ENCODE peak calls at places on chromosome 3, in ten cellular contexts. One of them, this sample, is unnamed.

GRCh38 chr3:107594870-107595269 is 72.1 kb downstream of the BBX start:
- DNase-seq in anterior cingulate cortex: no peak
- DNase-seq in B cell: no peak
- DNase-seq in progenitor cell of endocrine pancreas: no peak
- DNase-seq in SIG-M5: no peak
- DNase-seq in NCI-H2029 treated with DMSO at 0.1 percent for 48 hours: no peak
- DNase-seq in activated T-cell treated with anti-CD3 and anti-CD28 coated beads, Interleukin-2, amount 50 U/mL, for 48 hours: no peak
- DNase-seq in activated naive CD4-positive, alpha-beta T cell treated with anti-CD3 and anti-CD28 coated beads for 36 hours: no peak
- DNase-seq in kidney glomerular epithelial cell: no peak
- DNase-seq in NCI-H526: no peak
- DNase-seq in this sample: no peak

GRCh38 chr3:156551261-156551660 is 3.7 kb downstream of the SSR3 start:
- DNase-seq in SIG-M5: no peak
- DNase-seq in NCI-H526: no peak
- DNase-seq in kidney glomerular epithelial cell: no peak
- DNase-seq in B cell: no peak
- DNase-seq in activated T-cell treated with anti-CD3 and anti-CD28 coated beads, Interleukin-2, amount 50 U/mL, for 48 hours: no peak
- DNase-seq in activated naive CD4-positive, alpha-beta T cell treated with anti-CD3 and anti-CD28 coated beads for 36 hours: no peak
- DNase-seq in NCI-H2029 treated with DMSO at 0.1 percent for 48 hours: no peak
- DNase-seq in anterior cingulate cortex: no peak
- DNase-seq in progenitor cell of endocrine pancreas: no peak
- DNase-seq in this sample: no peak

GRCh38 chr3:73341272-73341671 is 279.8 kb downstream of the EBLN2 start:
- DNase-seq in progenitor cell of endocrine pancreas: no peak
- DNase-seq in NCI-H526: no peak
- DNase-seq in NCI-H2029 treated with DMSO at 0.1 percent for 48 hours: no peak
- DNase-seq in anterior cingulate cortex: no peak
- DNase-seq in activated T-cell treated with anti-CD3 and anti-CD28 coated beads, Interleukin-2, amount 50 U/mL, for 48 hours: no peak
- DNase-seq in kidney glomerular epithelial cell: no peak
- DNase-seq in B cell: no peak
- DNase-seq in SIG-M5: no peak
- DNase-seq in activated naive CD4-positive, alpha-beta T cell treated with anti-CD3 and anti-CD28 coated beads for 36 hours: no peak
- DNase-seq in this sample: no peak

GRCh38 chr3:9105421-9105820 is 142.1 kb upstream of the RAD18 start:
- DNase-seq in anterior cingulate cortex: no peak
- DNase-seq in SIG-M5: no peak
- DNase-seq in NCI-H526: no peak
- DNase-seq in kidney glomerular epithelial cell: no peak
- DNase-seq in NCI-H2029 treated with DMSO at 0.1 percent for 48 hours: no peak
- DNase-seq in activated T-cell treated with anti-CD3 and anti-CD28 coated beads, Interleukin-2, amount 50 U/mL, for 48 hours: no peak
- DNase-seq in B cell: no peak
- DNase-seq in progenitor cell of endocrine pancreas: no peak
- DNase-seq in activated naive CD4-positive, alpha-beta T cell treated with anti-CD3 and anti-CD28 coated beads for 36 hours: no peak
- DNase-seq in this sample: no peak

GRCh38 chr3:66297260-66297863 is 76.6 kb downstream of the SLC25A26 start:
- DNase-seq in progenitor cell of endocrine pancreas: no peak
- DNase-seq in anterior cingulate cortex: no peak
- DNase-seq in activated T-cell treated with anti-CD3 and anti-CD28 coated beads, Interleukin-2, amount 50 U/mL, for 48 hours: no peak
- DNase-seq in SIG-M5: no peak
- DNase-seq in NCI-H2029 treated with DMSO at 0.1 percent for 48 hours: no peak
- DNase-seq in activated naive CD4-positive, alpha-beta T cell treated with anti-CD3 and anti-CD28 coated beads for 36 hours: no peak
- DNase-seq in NCI-H526: no peak
- DNase-seq in B cell: no peak
- DNase-seq in kidney glomerular epithelial cell: peak
- DNase-seq in this sample: no peak

GRCh38 chr3:109336272-109336957 is 931 bp downstream of the DPPA4 start:
- DNase-seq in anterior cingulate cortex: no peak
- DNase-seq in progenitor cell of endocrine pancreas: no peak
- DNase-seq in NCI-H2029 treated with DMSO at 0.1 percent for 48 hours: no peak
- DNase-seq in activated T-cell treated with anti-CD3 and anti-CD28 coated beads, Interleukin-2, amount 50 U/mL, for 48 hours: peak
- DNase-seq in B cell: peak
- DNase-seq in SIG-M5: no peak
- DNase-seq in kidney glomerular epithelial cell: no peak
- DNase-seq in NCI-H526: no peak
- DNase-seq in activated naive CD4-positive, alpha-beta T cell treated with anti-CD3 and anti-CD28 coated beads for 36 hours: peak
- DNase-seq in this sample: peak

GRCh38 chr3:9223683-9224082 is 25.8 kb downstream of the SRGAP3 start:
- DNase-seq in NCI-H2029 treated with DMSO at 0.1 percent for 48 hours: no peak
- DNase-seq in progenitor cell of endocrine pancreas: no peak
- DNase-seq in anterior cingulate cortex: no peak
- DNase-seq in NCI-H526: no peak
- DNase-seq in kidney glomerular epithelial cell: no peak
- DNase-seq in B cell: no peak
- DNase-seq in activated T-cell treated with anti-CD3 and anti-CD28 coated beads, Interleukin-2, amount 50 U/mL, for 48 hours: no peak
- DNase-seq in SIG-M5: no peak
- DNase-seq in activated naive CD4-positive, alpha-beta T cell treated with anti-CD3 and anti-CD28 coated beads for 36 hours: no peak
- DNase-seq in this sample: no peak

GRCh38 chr3:141114816-141115458 is 63.8 kb downstream of the SPSB4 start:
- DNase-seq in activated naive CD4-positive, alpha-beta T cell treated with anti-CD3 and anti-CD28 coated beads for 36 hours: no peak
- DNase-seq in NCI-H2029 treated with DMSO at 0.1 percent for 48 hours: no peak
- DNase-seq in progenitor cell of endocrine pancreas: no peak
- DNase-seq in activated T-cell treated with anti-CD3 and anti-CD28 coated beads, Interleukin-2, amount 50 U/mL, for 48 hours: no peak
- DNase-seq in SIG-M5: no peak
- DNase-seq in kidney glomerular epithelial cell: no peak
- DNase-seq in anterior cingulate cortex: no peak
- DNase-seq in NCI-H526: peak
- DNase-seq in B cell: no peak
- DNase-seq in this sample: no peak

GRCh38 chr3:12473503-12473902 is 10.8 kb upstream of the TSEN2 start:
- DNase-seq in activated naive CD4-positive, alpha-beta T cell treated with anti-CD3 and anti-CD28 coated beads for 36 hours: no peak
- DNase-seq in activated T-cell treated with anti-CD3 and anti-CD28 coated beads, Interleukin-2, amount 50 U/mL, for 48 hours: no peak
- DNase-seq in progenitor cell of endocrine pancreas: no peak
- DNase-seq in NCI-H2029 treated with DMSO at 0.1 percent for 48 hours: no peak
- DNase-seq in B cell: no peak
- DNase-seq in SIG-M5: no peak
- DNase-seq in kidney glomerular epithelial cell: no peak
- DNase-seq in NCI-H526: no peak
- DNase-seq in anterior cingulate cortex: no peak
- DNase-seq in this sample: no peak

GRCh38 chr3:125652349-125652748 is 57.1 kb upstream of the OSBPL11 start:
- DNase-seq in SIG-M5: no peak
- DNase-seq in kidney glomerular epithelial cell: no peak
- DNase-seq in anterior cingulate cortex: no peak
- DNase-seq in B cell: no peak
- DNase-seq in NCI-H2029 treated with DMSO at 0.1 percent for 48 hours: no peak
- DNase-seq in activated T-cell treated with anti-CD3 and anti-CD28 coated beads, Interleukin-2, amount 50 U/mL, for 48 hours: no peak
- DNase-seq in progenitor cell of endocrine pancreas: no peak
- DNase-seq in NCI-H526: no peak
- DNase-seq in activated naive CD4-positive, alpha-beta T cell treated with anti-CD3 and anti-CD28 coated beads for 36 hours: no peak
- DNase-seq in this sample: no peak

GRCh38 chr3:64345351-64345750 is 120.1 kb upstream of the PRICKLE2 start:
- DNase-seq in progenitor cell of endocrine pancreas: no peak
- DNase-seq in kidney glomerular epithelial cell: no peak
- DNase-seq in NCI-H526: no peak
- DNase-seq in B cell: no peak
- DNase-seq in NCI-H2029 treated with DMSO at 0.1 percent for 48 hours: peak
- DNase-seq in activated naive CD4-positive, alpha-beta T cell treated with anti-CD3 and anti-CD28 coated beads for 36 hours: no peak
- DNase-seq in activated T-cell treated with anti-CD3 and anti-CD28 coated beads, Interleukin-2, amount 50 U/mL, for 48 hours: no peak
- DNase-seq in SIG-M5: no peak
- DNase-seq in anterior cingulate cortex: no peak
- DNase-seq in this sample: peak

GRCh38 chr3:189842681-189843602 is 211.8 kb downstream of the TP63 start:
- DNase-seq in B cell: no peak
- DNase-seq in NCI-H526: no peak
- DNase-seq in progenitor cell of endocrine pancreas: peak
- DNase-seq in activated T-cell treated with anti-CD3 and anti-CD28 coated beads, Interleukin-2, amount 50 U/mL, for 48 hours: no peak
- DNase-seq in anterior cingulate cortex: no peak
- DNase-seq in SIG-M5: no peak
- DNase-seq in activated naive CD4-positive, alpha-beta T cell treated with anti-CD3 and anti-CD28 coated beads for 36 hours: no peak
- DNase-seq in NCI-H2029 treated with DMSO at 0.1 percent for 48 hours: no peak
- DNase-seq in kidney glomerular epithelial cell: no peak
- DNase-seq in this sample: no peak

GRCh38 chr3:125194061-125194848 is 18.3 kb downstream of the SLC12A8 start:
- DNase-seq in activated naive CD4-positive, alpha-beta T cell treated with anti-CD3 and anti-CD28 coated beads for 36 hours: no peak
- DNase-seq in NCI-H2029 treated with DMSO at 0.1 percent for 48 hours: no peak
- DNase-seq in anterior cingulate cortex: no peak
- DNase-seq in NCI-H526: no peak
- DNase-seq in B cell: no peak
- DNase-seq in kidney glomerular epithelial cell: no peak
- DNase-seq in SIG-M5: no peak
- DNase-seq in progenitor cell of endocrine pancreas: no peak
- DNase-seq in activated T-cell treated with anti-CD3 and anti-CD28 coated beads, Interleukin-2, amount 50 U/mL, for 48 hours: no peak
- DNase-seq in this sample: no peak

GRCh38 chr3:170320471-170321121 is 36.9 kb upstream of the SKIL start:
- DNase-seq in kidney glomerular epithelial cell: no peak
- DNase-seq in B cell: no peak
- DNase-seq in anterior cingulate cortex: no peak
- DNase-seq in SIG-M5: no peak
- DNase-seq in progenitor cell of endocrine pancreas: no peak
- DNase-seq in NCI-H2029 treated with DMSO at 0.1 percent for 48 hours: no peak
- DNase-seq in activated T-cell treated with anti-CD3 and anti-CD28 coated beads, Interleukin-2, amount 50 U/mL, for 48 hours: no peak
- DNase-seq in activated naive CD4-positive, alpha-beta T cell treated with anti-CD3 and anti-CD28 coated beads for 36 hours: no peak
- DNase-seq in NCI-H526: no peak
- DNase-seq in this sample: no peak

GRCh38 chr3:127761101-127761802 is 61.1 kb downstream of the MGLL start:
- DNase-seq in progenitor cell of endocrine pancreas: no peak
- DNase-seq in SIG-M5: no peak
- DNase-seq in B cell: no peak
- DNase-seq in activated T-cell treated with anti-CD3 and anti-CD28 coated beads, Interleukin-2, amount 50 U/mL, for 48 hours: no peak
- DNase-seq in NCI-H2029 treated with DMSO at 0.1 percent for 48 hours: peak
- DNase-seq in kidney glomerular epithelial cell: no peak
- DNase-seq in NCI-H526: no peak
- DNase-seq in activated naive CD4-positive, alpha-beta T cell treated with anti-CD3 and anti-CD28 coated beads for 36 hours: no peak
- DNase-seq in anterior cingulate cortex: peak
- DNase-seq in this sample: no peak

This sample was measured in stromal cell of bone marrow.